ENCODE peak calls at places on chromosomes 7 and 10, in nine cellular contexts. One of them, this sample, is unnamed.

GRCh38 chr7:12637819-12638592 is 49.4 kb upstream of the ARL4A start:
- DNase-seq in mucosa of gallbladder: no peak
- DNase-seq in NCI-H2081: no peak
- DNase-seq in stimulated activated CD4-positive, alpha-beta T cell treated with anti-CD3 and anti-CD28 coated beads, Interleukin-12 subunit alpha, Interleukin-12 subunit beta, amount 100 ng/mL, for 24 hours: no peak
- DNase-seq in stimulated activated CD8-positive, alpha-beta memory T cell treated with anti-CD3 and anti-CD28 coated beads, Interleukin-4, amount 100 ng/mL, for 1 hour: no peak
- DNase-seq in T-cell: no peak
- DNase-seq in ecto neural progenitor cell: no peak
- DNase-seq in ACHN: no peak
- DNase-seq in AG04449: no peak
- DNase-seq in this sample: no peak

GRCh38 chr10:44745920-44746319 is 165.2 kb upstream of the TMEM72 start:
- DNase-seq in stimulated activated CD4-positive, alpha-beta T cell treated with anti-CD3 and anti-CD28 coated beads, Interleukin-12 subunit alpha, Interleukin-12 subunit beta, amount 100 ng/mL, for 24 hours: no peak
- DNase-seq in ecto neural progenitor cell: no peak
- DNase-seq in NCI-H2081: no peak
- DNase-seq in mucosa of gallbladder: no peak
- DNase-seq in stimulated activated CD8-positive, alpha-beta memory T cell treated with anti-CD3 and anti-CD28 coated beads, Interleukin-4, amount 100 ng/mL, for 1 hour: no peak
- DNase-seq in T-cell: no peak
- DNase-seq in ACHN: no peak
- DNase-seq in AG04449: no peak
- DNase-seq in this sample: no peak

GRCh38 chr7:100431286-100431735 is 1.7 kb downstream of the MEPCE start:
- DNase-seq in T-cell: no peak
- DNase-seq in mucosa of gallbladder: no peak
- DNase-seq in NCI-H2081: no peak
- DNase-seq in stimulated activated CD4-positive, alpha-beta T cell treated with anti-CD3 and anti-CD28 coated beads, Interleukin-12 subunit alpha, Interleukin-12 subunit beta, amount 100 ng/mL, for 24 hours: no peak
- DNase-seq in ACHN: no peak
- DNase-seq in stimulated activated CD8-positive, alpha-beta memory T cell treated with anti-CD3 and anti-CD28 coated beads, Interleukin-4, amount 100 ng/mL, for 1 hour: no peak
- DNase-seq in ecto neural progenitor cell: no peak
- DNase-seq in AG04449: no peak
- DNase-seq in this sample: no peak

GRCh38 chr10:34861293-34862004 is 46.4 kb upstream of the PARD3 start:
- DNase-seq in NCI-H2081: peak
- DNase-seq in T-cell: no peak
- DNase-seq in mucosa of gallbladder: peak
- DNase-seq in ecto neural progenitor cell: no peak
- DNase-seq in stimulated activated CD8-positive, alpha-beta memory T cell treated with anti-CD3 and anti-CD28 coated beads, Interleukin-4, amount 100 ng/mL, for 1 hour: no peak
- DNase-seq in stimulated activated CD4-positive, alpha-beta T cell treated with anti-CD3 and anti-CD28 coated beads, Interleukin-12 subunit alpha, Interleukin-12 subunit beta, amount 100 ng/mL, for 24 hours: no peak
- DNase-seq in ACHN: no peak
- DNase-seq in AG04449: no peak
- DNase-seq in this sample: no peak

GRCh38 chr7:95861041-95861440 is 88.7 kb downstream of the DYNC1I1 start:
- DNase-seq in ACHN: peak
- DNase-seq in ecto neural progenitor cell: no peak
- DNase-seq in stimulated activated CD8-positive, alpha-beta memory T cell treated with anti-CD3 and anti-CD28 coated beads, Interleukin-4, amount 100 ng/mL, for 1 hour: no peak
- DNase-seq in stimulated activated CD4-positive, alpha-beta T cell treated with anti-CD3 and anti-CD28 coated beads, Interleukin-12 subunit alpha, Interleukin-12 subunit beta, amount 100 ng/mL, for 24 hours: no peak
- DNase-seq in mucosa of gallbladder: no peak
- DNase-seq in NCI-H2081: no peak
- DNase-seq in AG04449: no peak
- DNase-seq in T-cell: no peak
- DNase-seq in this sample: no peak

GRCh38 chr10:114874827-114875541 is 53.4 kb downstream of the FHIP2A start:
- DNase-seq in NCI-H2081: no peak
- DNase-seq in T-cell: no peak
- DNase-seq in ecto neural progenitor cell: peak
- DNase-seq in stimulated activated CD4-positive, alpha-beta T cell treated with anti-CD3 and anti-CD28 coated beads, Interleukin-12 subunit alpha, Interleukin-12 subunit beta, amount 100 ng/mL, for 24 hours: no peak
- DNase-seq in mucosa of gallbladder: no peak
- DNase-seq in ACHN: no peak
- DNase-seq in stimulated activated CD8-positive, alpha-beta memory T cell treated with anti-CD3 and anti-CD28 coated beads, Interleukin-4, amount 100 ng/mL, for 1 hour: no peak
- DNase-seq in AG04449: no peak
- DNase-seq in this sample: no peak

GRCh38 chr7:100024020-100024619 is 8.7 kb downstream of the ZKSCAN1 start:
- DNase-seq in NCI-H2081: no peak
- DNase-seq in mucosa of gallbladder: no peak
- DNase-seq in stimulated activated CD8-positive, alpha-beta memory T cell treated with anti-CD3 and anti-CD28 coated beads, Interleukin-4, amount 100 ng/mL, for 1 hour: no peak
- DNase-seq in ACHN: no peak
- DNase-seq in ecto neural progenitor cell: no peak
- DNase-seq in stimulated activated CD4-positive, alpha-beta T cell treated with anti-CD3 and anti-CD28 coated beads, Interleukin-12 subunit alpha, Interleukin-12 subunit beta, amount 100 ng/mL, for 24 hours: no peak
- DNase-seq in T-cell: no peak
- DNase-seq in AG04449: no peak
- DNase-seq in this sample: no peak

GRCh38 chr7:27148776-27149641 is 1.4 kb upstream of the HOXA6 start:
- DNase-seq in stimulated activated CD4-positive, alpha-beta T cell treated with anti-CD3 and anti-CD28 coated beads, Interleukin-12 subunit alpha, Interleukin-12 subunit beta, amount 100 ng/mL, for 24 hours: no peak
- DNase-seq in stimulated activated CD8-positive, alpha-beta memory T cell treated with anti-CD3 and anti-CD28 coated beads, Interleukin-4, amount 100 ng/mL, for 1 hour: no peak
- DNase-seq in NCI-H2081: no peak
- DNase-seq in AG04449: no peak
- DNase-seq in T-cell: no peak
- DNase-seq in mucosa of gallbladder: no peak
- DNase-seq in ACHN: peak
- DNase-seq in ecto neural progenitor cell: peak
- DNase-seq in this sample: no peak

GRCh38 chr7:151017953-151018420 is 6.3 kb downstream of the ATG9B start:
- DNase-seq in NCI-H2081: peak
- DNase-seq in stimulated activated CD8-positive, alpha-beta memory T cell treated with anti-CD3 and anti-CD28 coated beads, Interleukin-4, amount 100 ng/mL, for 1 hour: peak
- DNase-seq in AG04449: no peak
- DNase-seq in stimulated activated CD4-positive, alpha-beta T cell treated with anti-CD3 and anti-CD28 coated beads, Interleukin-12 subunit alpha, Interleukin-12 subunit beta, amount 100 ng/mL, for 24 hours: no peak
- DNase-seq in ecto neural progenitor cell: peak
- DNase-seq in ACHN: peak
- DNase-seq in mucosa of gallbladder: peak
- DNase-seq in T-cell: peak
- DNase-seq in this sample: peak

GRCh38 chr10:61933857-61934559 is 32.5 kb downstream of the ARID5B start:
- DNase-seq in stimulated activated CD4-positive, alpha-beta T cell treated with anti-CD3 and anti-CD28 coated beads, Interleukin-12 subunit alpha, Interleukin-12 subunit beta, amount 100 ng/mL, for 24 hours: no peak
- DNase-seq in ACHN: no peak
- DNase-seq in T-cell: no peak
- DNase-seq in mucosa of gallbladder: no peak
- DNase-seq in stimulated activated CD8-positive, alpha-beta memory T cell treated with anti-CD3 and anti-CD28 coated beads, Interleukin-4, amount 100 ng/mL, for 1 hour: no peak
- DNase-seq in AG04449: no peak
- DNase-seq in NCI-H2081: no peak
- DNase-seq in ecto neural progenitor cell: no peak
- DNase-seq in this sample: no peak